ENCODE peak calls at places on chromosomes 12 and 14, in five cellular contexts. O, Z, B, W and R are unnamed samples.

GRCh38 chr12:47905313-47905730 is 528 bp upstream of the VDR start:
- DNase-seq in O (no peak), Z (no peak), W (no peak), B (peak), R (no peak)

GRCh38 chr12:84653482-84653881 is 259.1 kb downstream of the SLC6A15 start:
- DNase-seq in O (no peak), W (no peak), Z (no peak), B (no peak), R (no peak)

GRCh38 chr14:83975435-83976222 is 1554.3 kb upstream of the FLRT2 start:
- DNase-seq in W (no peak), Z (no peak), B (no peak), O (no peak), R (no peak)

GRCh38 chr12:68237523-68238070 is 12.0 kb upstream of the IL26 start:
- DNase-seq in O (no peak), B (no peak), W (no peak), Z (no peak), R (no peak)

GRCh38 chr12:43118881-43119280 is 433.1 kb downstream of the ADAMTS20 start:
- DNase-seq in W (no peak), O (no peak), Z (no peak), B (no peak), R (no peak)

GRCh38 chr12:91562476-91562875 is 379.9 kb upstream of the DCN start:
- DNase-seq in Z (no peak), O (no peak), B (no peak), W (no peak), R (no peak)

GRCh38 chr14:100271247-100271939 is 32.4 kb downstream of the YY1 start:
- DNase-seq in O (no peak), B (peak), Z (peak), W (no peak), R (no peak)

GRCh38 chr14:90544971-90545370 is 148.1 kb downstream of the CALM1 start:
- DNase-seq in Z (no peak), O (no peak), W (no peak), B (no peak), R (no peak)

GRCh38 chr12:113116875-113117274 is 18.7 kb downstream of the RASAL1 start:
- DNase-seq in O (no peak), B (no peak), Z (no peak), W (no peak), R (no peak)

GRCh38 chr12:56153291-56154065 is 1.1 kb downstream of the MYL6B start:
- DNase-seq in B (no peak), Z (no peak), W (no peak), O (no peak), R (no peak)

GRCh38 chr12:122139266-122139665 is 34.8 kb downstream of the IL31 start:
- DNase-seq in B (no peak), W (no peak), O (no peak), Z (no peak), R (no peak)

GRCh38 chr12:126891789-126892188 is 1375.2 kb upstream of the TMEM132C start:
- DNase-seq in O (no peak), Z (no peak), B (peak), W (no peak), R (no peak)

GRCh38 chr12:132456944-132457495 is 32.9 kb upstream of the FBRSL1 start:
- DNase-seq in W (no peak), B (no peak), Z (no peak), O (no peak), R (no peak)

GRCh38 chr12:25052191-25053020 is 103.5 kb upstream of the BCAT1 start:
- DNase-seq in Z (peak), B (peak), O (peak), W (no peak), R (peak)

GRCh38 chr12:125341422-125341821 is 276.2 kb downstream of the AACS start:
- DNase-seq in Z (no peak), B (no peak), O (no peak), W (no peak), R (no peak)

GRCh38 chr14:104895207-104895785 is 29.4 kb upstream of the PLD4 start:
- DNase-seq in Z (no peak), B (no peak), O (no peak), W (no peak), R (no peak)

GRCh38 chr12:55733021-55733555 is 4.3 kb upstream of the CD63 start:
- DNase-seq in B (no peak), O (no peak), W (no peak), Z (no peak), R (no peak)

GRCh38 chr12:39354955-39355354 is 88.0 kb downstream of the KIF21A start:
- DNase-seq in B (peak), O (no peak), W (no peak), Z (no peak), R (no peak)

GRCh38 chr14:73458219-73458976 is at the start of gene NUMB:
- DNase-seq in W (peak), Z (peak), B (peak), O (peak), R (peak)

GRCh38 chr12:105352940-105353635 is 22.6 kb downstream of the C12orf75 start:
- DNase-seq in B (no peak), W (no peak), Z (no peak), O (no peak), R (no peak)

GRCh38 chr14:90534838-90535555 is 138.2 kb downstream of the CALM1 start:
- DNase-seq in O (no peak), B (peak), W (no peak), Z (no peak), R (no peak)

GRCh38 chr12:105738036-105738435 is 400.7 kb downstream of the NUAK1 start:
- DNase-seq in W (no peak), B (no peak), Z (no peak), O (no peak), R (no peak)

GRCh38 chr14:65095633-65096205 is 6.6 kb downstream of the MAX start:
- DNase-seq in W (no peak), O (no peak), B (peak), Z (no peak), R (no peak)

GRCh38 chr14:36524874-36525745 is 5.1 kb upstream of the NKX2-1 start:
- DNase-seq in O (no peak), B (peak), Z (peak), W (no peak), R (no peak)

GRCh38 chr14:20215196-20215595 is 8.3 kb upstream of the OR11H6 start:
- DNase-seq in W (no peak), B (no peak), Z (no peak), O (no peak), R (no peak)

GRCh38 chr12:94977766-94978468 is 25.6 kb downstream of the NDUFA12 start:
- DNase-seq in W (no peak), Z (no peak), O (no peak), B (peak), R (no peak)

GRCh38 chr12:98788396-98788795 is 143.3 kb downstream of the APAF1 start:
- DNase-seq in Z (no peak), B (no peak), W (no peak), O (no peak), R (no peak)

GRCh38 chr12:1373887-1374286 is 220.5 kb downstream of the FBXL14 start:
- DNase-seq in W (no peak), B (no peak), O (no peak), Z (no peak), R (no peak)

DNA sequence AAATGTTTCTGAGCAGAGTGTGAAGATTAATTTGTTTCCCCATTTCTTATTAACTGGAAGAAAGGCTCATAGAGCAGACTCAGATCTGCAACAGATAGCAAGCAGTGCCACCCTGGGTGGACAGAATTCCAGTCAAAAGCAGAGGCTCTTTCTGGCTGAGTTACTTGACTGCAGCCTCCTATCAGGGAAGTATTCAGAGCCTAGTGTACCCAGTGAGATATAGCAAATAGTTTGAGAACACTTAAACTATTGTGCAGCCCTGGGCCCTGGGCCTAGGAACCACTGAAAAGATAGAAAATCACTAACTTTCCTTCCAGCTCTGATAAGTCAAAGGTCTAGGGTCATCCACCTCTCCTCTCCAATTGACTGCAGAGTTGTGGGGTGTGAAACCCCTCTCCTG is 11.2 kb upstream of the AQP2 start:
- DNase-seq in W (no peak), O (no peak), B (no peak), Z (no peak), R (no peak)
- TF ChIP-seq TAF1 in W (no peak), O (no peak), B (no peak), Z (no peak), R (no peak)

GRCh38 chr12:26631846-26632245 is 201.1 kb downstream of the ITPR2 start:
- DNase-seq in B (no peak), W (no peak), O (no peak), Z (no peak), R (no peak)

GRCh38 chr12:26632746-26633145 is 200.2 kb downstream of the ITPR2 start:
- DNase-seq in W (no peak), Z (no peak), B (no peak), O (no peak), R (no peak)

GRCh38 chr12:26636710-26637328 is 196.2 kb downstream of the ITPR2 start:
- DNase-seq in Z (peak), B (no peak), O (no peak), W (no peak), R (no peak)

GRCh38 chr12:26630546-26631027 is 202.4 kb downstream of the ITPR2 start:
- DNase-seq in B (no peak), O (no peak), Z (peak), W (no peak), R (no peak)

GRCh38 chr12:26633591-26634210 is 199.3 kb downstream of the ITPR2 start:
- DNase-seq in B (no peak), O (no peak), Z (peak), W (no peak), R (no peak)
- TF ChIP-seq POLR2AphosphoS5 in B (no peak), O (no peak), Z (no peak), W (no peak), R (no peak)

GRCh38 chr14:54902143-54902520 is 494 bp downstream of the GCH1 start:
- DNase-seq in W (no peak), Z (peak), O (no peak), B (peak), R (peak)

GRCh38 chr14:54909763-54910162 is 7.1 kb upstream of the GCH1 start:
- DNase-seq in B (no peak), O (no peak), Z (no peak), W (no peak), R (no peak)

GRCh38 chr14:54902521-54903420 is at the start of gene GCH1:
- DNase-seq in B (peak), W (peak), Z (peak), O (no peak), R (peak)

GRCh38 chr14:54908230-54908629 is 5.6 kb upstream of the GCH1 start:
- DNase-seq in W (no peak), B (no peak), Z (no peak), O (no peak), R (no peak)

GRCh38 chr14:54906075-54906474 is 3.4 kb upstream of the GCH1 start:
- DNase-seq in B (no peak), O (no peak), Z (no peak), W (no peak), R (no peak)
- TF ChIP-seq TAF1 in B (no peak), O (no peak), Z (no peak), W (no peak), R (no peak)

GRCh38 chr12:12506541-12506940 is 56.1 kb downstream of the DUSP16 start:
- DNase-seq in O (no peak), W (no peak), B (no peak), Z (no peak), R (no peak)

GRCh38 chr12:12501121-12501520 is 61.5 kb downstream of the DUSP16 start:
- DNase-seq in B (no peak), Z (no peak), O (no peak), W (no peak), R (no peak)

GRCh38 chr12:12505544-12506501 is 56.8 kb downstream of the DUSP16 start:
- DNase-seq in B (peak), Z (peak), W (peak), O (peak), R (peak)

GRCh38 chr12:12502813-12503146 is 59.9 kb downstream of the DUSP16 start:
- DNase-seq in W (no peak), O (no peak), B (no peak), Z (no peak), R (no peak)

GRCh38 chr12:12503384-12504078 is 59.1 kb downstream of the DUSP16 start:
- DNase-seq in B (no peak), W (no peak), Z (no peak), O (no peak), R (no peak)
- TF ChIP-seq POLR2AphosphoS5 in B (no peak), W (no peak), Z (no peak), O (no peak), R (no peak)

GRCh38 chr14:93975791-93976476 is 436 bp downstream of the ASB2 start:
- DNase-seq in Z (no peak), O (peak), B (no peak), W (no peak), R (peak)

GRCh38 chr14:93973607-93974006 is 2.8 kb downstream of the ASB2 start:
- DNase-seq in Z (no peak), W (no peak), B (no peak), O (no peak), R (no peak)

GRCh38 chr14:93976477-93977057 is at the start of gene ASB2:
- DNase-seq in W (no peak), Z (no peak), B (no peak), O (no peak), R (no peak)

GRCh38 chr14:93974299-93974698 is 2.1 kb downstream of the ASB2 start:
- DNase-seq in O (no peak), B (no peak), Z (no peak), W (no peak), R (no peak)

DNA sequence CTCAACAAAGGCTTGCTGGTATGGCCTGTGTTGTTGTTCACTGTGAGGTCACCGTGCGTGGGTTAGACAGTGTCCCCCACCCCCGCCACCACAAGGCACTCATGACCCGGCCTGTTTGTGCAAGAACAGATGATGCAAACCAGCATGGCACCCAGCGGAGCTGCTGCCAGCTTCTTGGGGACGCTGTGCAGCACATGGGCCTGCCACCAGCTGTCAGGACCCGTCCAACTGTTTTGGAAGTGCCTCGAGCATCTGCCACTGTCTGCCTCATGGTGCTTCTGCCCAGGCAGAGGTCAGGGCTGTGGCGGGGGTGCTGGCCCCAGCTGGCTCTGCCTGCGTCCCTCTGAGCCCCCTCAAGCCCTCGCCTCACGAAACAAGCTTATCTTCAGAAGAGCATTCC is 1.5 kb downstream of the ASB2 start:
- DNase-seq in B (no peak), Z (no peak), O (no peak), W (no peak), R (no peak)
- TF ChIP-seq TAF1 in B (no peak), Z (no peak), O (no peak), W (no peak), R (no peak)